ENCODE peak calls at places on chromosomes 5 and 9, in seven cellular contexts. One of them, this sample, is unnamed.

GRCh38 chr5:150299571-150300327 is 3.0 kb downstream of the ARSI start:
- DNase-seq in astrocyte of the spinal cord: peak; percentile 54
- DNase-seq in effector memory CD4-positive, alpha-beta T cell: no peak
- DNase-seq in RPMI7951: peak; percentile 73
- DNase-seq in NCI-H1048: no peak
- DNase-seq in DMS153: no peak
- DNase-seq in T-helper 17 cell: no peak
- DNase-seq in this sample: no peak

GRCh38 chr9:122200960-122201635 is 27.7 kb downstream of the LHX6 start:
- DNase-seq in astrocyte of the spinal cord: peak; percentile 40
- DNase-seq in effector memory CD4-positive, alpha-beta T cell: no peak
- DNase-seq in RPMI7951: peak; percentile 42
- DNase-seq in NCI-H1048: no peak
- DNase-seq in DMS153: no peak
- DNase-seq in T-helper 17 cell: no peak
- DNase-seq in this sample: no peak

GRCh38 chr9:37840560-37841194 is 40.1 kb downstream of the DCAF10 start:
- DNase-seq in astrocyte of the spinal cord: peak; percentile 70
- DNase-seq in effector memory CD4-positive, alpha-beta T cell: no peak
- DNase-seq in RPMI7951: peak; percentile 82
- DNase-seq in NCI-H1048: no peak
- DNase-seq in DMS153: no peak
- DNase-seq in T-helper 17 cell: no peak
- DNase-seq in this sample: no peak

GRCh38 chr5:119879446-119879845 is 250.1 kb downstream of the FAM170A start:
- DNase-seq in astrocyte of the spinal cord: no peak
- DNase-seq in effector memory CD4-positive, alpha-beta T cell: no peak
- DNase-seq in RPMI7951: no peak
- DNase-seq in NCI-H1048: no peak
- DNase-seq in DMS153: no peak
- DNase-seq in T-helper 17 cell: no peak
- DNase-seq in this sample: no peak

GRCh38 chr5:139651863-139652787 is 4.0 kb downstream of the CXXC5 start:
- DNase-seq in astrocyte of the spinal cord: peak; percentile 84
- DNase-seq in effector memory CD4-positive, alpha-beta T cell: peak; percentile 35
- DNase-seq in RPMI7951: peak; percentile 82
- DNase-seq in NCI-H1048: no peak
- DNase-seq in DMS153: peak; percentile 11
- DNase-seq in T-helper 17 cell: peak; percentile 54
- DNase-seq in this sample: no peak

GRCh38 chr9:134355561-134356278 is 29.5 kb downstream of the RXRA start:
- DNase-seq in astrocyte of the spinal cord: no peak
- DNase-seq in effector memory CD4-positive, alpha-beta T cell: no peak
- DNase-seq in RPMI7951: no peak
- DNase-seq in NCI-H1048: no peak
- DNase-seq in DMS153: no peak
- DNase-seq in T-helper 17 cell: no peak
- DNase-seq in this sample: no peak

GRCh38 chr5:59790399-59791130 is 103.0 kb downstream of the PDE4D start:
- DNase-seq in astrocyte of the spinal cord: peak; percentile 63
- DNase-seq in effector memory CD4-positive, alpha-beta T cell: no peak
- DNase-seq in RPMI7951: peak; percentile 37
- DNase-seq in NCI-H1048: no peak
- DNase-seq in DMS153: no peak
- DNase-seq in T-helper 17 cell: no peak
- DNase-seq in this sample: no peak

GRCh38 chr5:141636413-141637265 is at the start of the genes HDAC3 and RELL2:
- DNase-seq in astrocyte of the spinal cord: peak; percentile 88
- DNase-seq in effector memory CD4-positive, alpha-beta T cell: peak; percentile 85
- DNase-seq in RPMI7951: peak; percentile 83
- DNase-seq in NCI-H1048: peak; percentile 58
- DNase-seq in DMS153: peak; percentile 47
- DNase-seq in T-helper 17 cell: peak; percentile 93
- DNase-seq in this sample: peak; percentile 63

GRCh38 chr9:2479056-2479565 is 142.5 kb upstream of the VLDLR start:
- DNase-seq in astrocyte of the spinal cord: no peak
- DNase-seq in effector memory CD4-positive, alpha-beta T cell: no peak
- DNase-seq in RPMI7951: peak; percentile 6
- DNase-seq in NCI-H1048: no peak
- DNase-seq in DMS153: no peak
- DNase-seq in T-helper 17 cell: no peak
- DNase-seq in this sample: no peak

GRCh38 chr5:143713331-143714032 is 98.5 kb upstream of the HMHB1 start:
- DNase-seq in astrocyte of the spinal cord: no peak
- DNase-seq in effector memory CD4-positive, alpha-beta T cell: no peak
- DNase-seq in RPMI7951: no peak
- DNase-seq in NCI-H1048: no peak
- DNase-seq in DMS153: no peak
- DNase-seq in T-helper 17 cell: no peak
- DNase-seq in this sample: no peak

GRCh38 chr9:84397822-84398221 is 57.3 kb upstream of the SLC28A3 start:
- DNase-seq in astrocyte of the spinal cord: peak; percentile 67
- DNase-seq in effector memory CD4-positive, alpha-beta T cell: no peak
- DNase-seq in RPMI7951: peak; percentile 63
- DNase-seq in NCI-H1048: no peak
- DNase-seq in DMS153: no peak
- DNase-seq in T-helper 17 cell: no peak
- DNase-seq in this sample: no peak

GRCh38 chr9:92727716-92728700 is 36.6 kb downstream of the BICD2 start:
- DNase-seq in astrocyte of the spinal cord: no peak
- DNase-seq in effector memory CD4-positive, alpha-beta T cell: no peak
- DNase-seq in RPMI7951: no peak
- DNase-seq in NCI-H1048: no peak
- DNase-seq in DMS153: no peak
- DNase-seq in T-helper 17 cell: no peak
- DNase-seq in this sample: no peak

This sample was measured in NCI-H2107.